ENCODE peak calls at places on chromosomes 16 and 17, in five cellular contexts. J is K562, C is HEK293T, G is SK-N-SH, S is HepG2. Y is an unnamed sample.

GRCh38 chr17:47949951-47950350 is 7.7 kb downstream of the PRR15L start:
- DNase-seq in J (no peak), C (no peak), G (no peak), S (no peak), Y (no peak)

GRCh38 chr17:14125518-14126125 is 56.3 kb downstream of the COX10 start:
- DNase-seq in J (no peak), C (no peak), G (no peak), S (no peak), Y (no peak)

GRCh38 chr16:69798466-69798865 is 36.3 kb downstream of the WWP2 start:
- DNase-seq in J (no peak), C (no peak), G (no peak), S (no peak), Y (no peak)

GRCh38 chr16:55905651-55906050 is 30.5 kb upstream of the CES5A start:
- DNase-seq in J (no peak), C (no peak), G (no peak), S (no peak), Y (no peak)

GRCh38 chr16:14223632-14224031 is 152.5 kb downstream of the MRTFB start:
- DNase-seq in J (no peak), C (no peak), G (no peak), S (no peak), Y (no peak)

GRCh38 chr17:29949708-29950107 is 8.3 kb downstream of the EFCAB5 start:
- DNase-seq in J (no peak), C (no peak), G (peak), S (no peak), Y (no peak)

GRCh38 chr16:77450790-77451487 is 16.1 kb upstream of the ADAMTS18 start:
- DNase-seq in J (no peak), C (no peak), G (no peak), S (no peak), Y (no peak)

GRCh38 chr17:16477255-16477654 is 14.7 kb downstream of the LRRC75A start:
- DNase-seq in J (no peak), C (no peak), G (no peak), S (peak), Y (no peak)

GRCh38 chr17:14228903-14229302 is 7.8 kb downstream of the CDRT15 start:
- DNase-seq in J (no peak), C (no peak), G (no peak), S (no peak), Y (no peak)

GRCh38 chr16:47285001-47285400 is 141.3 kb upstream of the NETO2 start:
- DNase-seq in J (no peak), C (no peak), G (no peak), S (no peak), Y (no peak)

GRCh38 chr17:41864498-41864836 is 756 bp downstream of the KLHL11 start:
- DNase-seq in J (peak), C (no peak), G (no peak), S (no peak), Y (no peak)

GRCh38 chr17:2440930-2441329 is 40.1 kb upstream of the MNT start:
- DNase-seq in J (no peak), C (no peak), G (no peak), S (no peak), Y (no peak)

GRCh38 chr17:47978324-47978723 is 7.4 kb downstream of the CDK5RAP3 start:
- DNase-seq in J (peak), C (peak), G (peak), S (peak), Y (no peak)

DNA sequence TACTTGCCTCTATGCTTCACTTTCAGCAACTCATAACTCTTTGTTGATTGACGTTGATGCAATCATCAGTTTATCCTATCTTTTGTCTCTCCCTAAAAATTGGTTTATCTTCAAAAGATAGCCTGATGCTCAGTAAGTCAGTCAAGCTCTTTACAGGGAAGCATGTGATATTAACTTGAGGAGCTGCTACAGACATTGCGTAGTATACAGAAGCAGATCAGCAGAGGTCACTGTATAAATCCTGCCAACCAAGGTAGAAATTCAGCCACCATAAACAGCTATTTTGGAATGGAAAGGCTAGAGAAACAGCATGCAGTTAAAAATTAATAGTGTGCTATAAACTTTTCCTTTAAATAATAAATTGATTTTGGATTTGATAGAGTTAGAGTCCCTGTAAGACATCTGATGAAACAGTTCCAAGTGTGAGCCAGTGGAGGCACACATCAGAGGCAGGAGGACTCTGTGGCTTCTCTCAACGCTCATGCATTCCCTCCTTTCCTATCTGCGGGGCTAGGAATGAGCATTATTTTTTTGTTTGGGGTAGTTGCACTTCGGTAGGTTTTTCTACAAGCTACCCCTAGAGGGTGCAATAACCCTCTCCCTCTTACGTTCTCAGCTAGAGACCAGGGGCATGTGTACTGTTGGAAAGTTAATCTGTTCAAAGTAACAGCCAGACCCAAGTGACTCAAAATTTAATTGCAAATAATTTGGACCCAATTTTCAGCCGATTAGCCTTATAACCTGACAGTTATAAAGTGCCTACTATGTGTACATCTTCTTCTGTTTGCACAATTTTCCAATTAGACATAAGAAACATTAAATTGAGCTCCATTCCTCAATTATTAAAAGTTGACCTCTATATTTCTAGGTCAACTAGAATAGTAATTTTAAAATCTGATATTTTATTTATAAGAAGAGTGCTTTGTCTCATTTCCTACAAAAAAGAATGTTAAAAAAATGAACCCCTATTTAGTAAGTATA is 647.7 kb upstream of the SOX9 start:
- DNase-seq in J (peak), C (peak), G (peak), S (peak), Y (no peak)
- TF ChIP-seq FOXM1 in J (no peak), C (no peak), G (no peak), S (no peak), Y (no peak)

DNA sequence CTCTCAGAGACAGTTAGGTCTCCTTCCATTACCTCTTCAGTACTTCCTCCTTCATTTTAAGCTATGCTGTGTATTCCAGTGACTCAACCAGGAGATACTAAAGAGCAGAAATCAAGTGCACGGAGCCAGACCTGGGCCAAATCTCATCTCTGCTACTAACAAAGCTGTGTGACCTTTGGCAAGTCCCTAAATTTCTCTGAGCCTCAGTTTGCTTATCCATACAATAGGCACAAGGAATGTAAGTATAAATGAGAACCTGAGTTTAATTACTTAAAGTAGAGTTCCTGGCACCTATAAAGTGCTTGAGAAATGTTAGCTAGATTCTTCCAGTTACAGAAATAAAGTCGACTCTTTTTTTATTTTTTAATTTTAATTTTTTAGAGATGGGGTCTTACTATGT is 8.5 kb downstream of the PECAM1 start:
- DNase-seq in J (no peak), C (no peak), G (no peak), S (no peak), Y (no peak)
- TF ChIP-seq FOXM1 in J (no peak), C (no peak), G (no peak), S (no peak), Y (no peak)

GRCh38 chr17:45705123-45706009 is 78.8 kb upstream of the CRHR1 start:
- DNase-seq in J (peak), C (no peak), G (no peak), S (peak), Y (no peak)
- TF ChIP-seq FOXM1 in J (no peak), C (no peak), G (no peak), S (no peak), Y (no peak)

DNA sequence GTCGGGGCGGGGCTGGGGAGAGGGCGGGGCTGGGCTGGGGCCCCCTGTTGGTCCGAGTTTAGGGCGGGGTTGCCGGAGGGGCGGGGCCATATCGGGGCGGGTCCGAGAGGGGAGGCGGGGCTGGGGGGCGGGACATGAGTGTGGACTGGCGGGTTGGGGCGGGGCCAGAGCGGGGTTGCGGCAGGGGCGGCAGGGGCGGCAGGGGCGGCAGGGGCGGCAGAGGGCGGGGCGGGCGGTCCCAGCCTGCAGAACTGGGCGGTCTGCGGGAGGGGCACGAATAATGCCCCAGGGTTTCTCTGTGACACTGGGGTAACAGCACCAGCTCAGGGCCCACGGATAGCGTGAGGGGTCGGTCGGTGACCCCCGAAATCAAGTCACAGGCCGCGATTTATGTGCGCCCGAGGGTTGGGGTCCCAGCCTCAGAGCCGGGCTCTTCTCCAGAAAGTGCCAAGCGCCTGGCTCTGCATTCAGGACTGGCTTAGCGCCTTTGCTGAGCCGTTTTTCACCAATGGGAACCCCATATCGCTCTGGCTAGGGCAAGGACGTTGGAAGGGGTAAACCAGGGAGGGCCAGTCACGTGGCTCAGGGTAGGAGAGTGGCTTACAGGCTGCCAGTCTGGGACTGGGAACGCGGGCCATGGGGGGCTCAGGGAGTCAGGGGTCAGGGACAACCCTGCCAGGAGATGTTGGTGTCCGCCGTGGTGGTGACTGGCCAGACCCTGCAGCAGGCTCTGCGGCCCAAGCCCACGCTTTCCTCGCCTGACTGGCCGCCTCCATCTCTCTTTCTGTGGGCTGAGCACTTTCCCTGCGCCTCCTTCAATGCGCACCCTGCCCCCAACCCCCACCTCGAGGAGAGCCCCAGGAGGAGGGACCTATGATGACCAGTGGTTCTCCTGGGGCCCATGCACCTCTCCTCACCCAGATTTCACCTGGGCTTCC is 1.2 kb upstream of the METTL26 start:
- DNase-seq in J (peak), C (peak), G (peak), S (peak), Y (no peak)
- TF ChIP-seq FOXM1 in J (no peak), C (no peak), G (no peak), S (no peak), Y (no peak)

Y was measured in GM12878.